ENCODE peak calls at places on chromosome 20, in nine cellular contexts. O is KG1; A is activated gamma-delta T cell treated with anti-CD3 and anti-CD28 coated beads, Interleukin-2, amount 50 U/mL, for 16 hours; D is RKO; P is NCI-H1092 treated with DMSO at 0.1 percent for 48 hours; L is CD4-positive, CD25-positive, alpha-beta regulatory T cell; M is EL; H is NCI-H1105; C is GM23248. W is an unnamed sample.

GRCh38 chr20:47995661-47996060 is 210.4 kb upstream of the SULF2 start:
- DNase-seq in O (no peak), C (no peak), L (no peak), H (no peak), A (no peak), P (no peak), M (no peak), D (no peak), W (no peak)

GRCh38 chr20:13507646-13508045 is 131.1 kb downstream of the TASP1 start:
- DNase-seq in M (no peak), D (no peak), C (no peak), H (no peak), P (no peak), L (no peak), O (no peak), A (no peak), W (no peak)

GRCh38 chr20:50625986-50626677 is 65.2 kb downstream of the RIPOR3 start:
- DNase-seq in O (no peak), C (peak; percentile 56), D (no peak), M (peak; percentile 55), A (no peak), P (peak; percentile 29), L (no peak), H (no peak), W (peak; percentile 52)

GRCh38 chr20:13312300-13312699 is 91.2 kb downstream of the ISM1 start:
- DNase-seq in D (peak; percentile 22), M (no peak), C (peak; percentile 38), L (no peak), A (no peak), O (no peak), P (no peak), H (no peak), W (no peak)

GRCh38 chr20:16407251-16408067 is 165.8 kb downstream of the KIF16B start:
- DNase-seq in A (no peak), M (peak; percentile 2), L (no peak), P (no peak), O (no peak), D (no peak), H (no peak), C (no peak), W (peak; percentile 14)

GRCh38 chr20:50496773-50497375 is 13.3 kb upstream of the PTPN1 start:
- DNase-seq in L (no peak), P (no peak), A (no peak), D (no peak), H (no peak), O (no peak), M (peak; percentile 75), C (peak; percentile 36), W (peak; percentile 68)

GRCh38 chr20:4661191-4661590 is 60.5 kb upstream of the PRND start:
- DNase-seq in D (no peak), L (peak; percentile 61), M (no peak), A (peak; percentile 12), P (no peak), C (no peak), H (no peak), O (no peak), W (no peak)

GRCh38 chr20:59783020-59784010 is 150.1 kb downstream of the SYCP2 start:
- DNase-seq in M (peak; percentile 40), L (no peak), A (no peak), D (peak; percentile 56), C (peak; percentile 56), P (peak; percentile 43), O (no peak), H (peak; percentile 68), W (peak; percentile 49)

GRCh38 chr20:57040924-57041323 is 225.5 kb downstream of the BMP7 start:
- DNase-seq in C (peak; percentile 82), D (no peak), L (no peak), P (no peak), O (no peak), M (peak; percentile 74), A (no peak), H (no peak), W (peak; percentile 72)

GRCh38 chr20:54061106-54061881 is 9.1 kb downstream of the BCAS1 start:
- DNase-seq in O (no peak), A (no peak), H (no peak), M (no peak), D (peak; percentile 15), L (no peak), C (peak; percentile 87), P (no peak), W (peak; percentile 31)

GRCh38 chr20:24560571-24561485 is 91.4 kb downstream of the SYNDIG1 start:
- DNase-seq in L (no peak), P (no peak), D (no peak), M (no peak), O (no peak), H (no peak), C (no peak), A (no peak), W (no peak)

GRCh38 chr20:60754866-60755265 is 497.2 kb upstream of the CDH4 start:
- DNase-seq in D (no peak), C (no peak), M (no peak), L (no peak), H (no peak), A (no peak), P (no peak), O (no peak), W (no peak)

GRCh38 chr20:48564997-48565396 is 262.8 kb downstream of the PREX1 start:
- DNase-seq in L (no peak), C (no peak), H (no peak), A (no peak), M (no peak), O (no peak), P (no peak), D (no peak), W (no peak)

GRCh38 chr20:55253765-55254164 is 751.6 kb downstream of the CBLN4 start:
- DNase-seq in P (no peak), M (no peak), A (no peak), D (no peak), O (no peak), H (no peak), C (no peak), L (no peak), W (no peak)

GRCh38 chr20:20435453-20435852 is 67.5 kb downstream of the INSM1 start:
- DNase-seq in A (no peak), H (no peak), L (no peak), P (peak; percentile 15), O (no peak), M (no peak), D (no peak), C (no peak), W (no peak)

GRCh38 chr20:41887500-41887899 is 269.3 kb upstream of the CHD6 start:
- DNase-seq in L (no peak), M (no peak), A (no peak), C (no peak), H (no peak), D (no peak), P (no peak), O (no peak), W (no peak)

GRCh38 chr20:46070215-46070910 is 19.4 kb downstream of the NCOA5 start:
- DNase-seq in H (no peak), L (no peak), A (no peak), C (peak; percentile 69), D (no peak), M (peak; percentile 78), P (no peak), O (no peak), W (peak; percentile 82)

GRCh38 chr20:59770270-59770669 is 163.2 kb downstream of the SYCP2 start:
- DNase-seq in L (no peak), M (no peak), H (no peak), D (no peak), A (no peak), P (no peak), O (no peak), C (no peak), W (no peak)

GRCh38 chr20:53100476-53100911 is 128.3 kb downstream of the TSHZ2 start:
- DNase-seq in D (no peak), O (no peak), H (peak; percentile 55), L (no peak), C (peak; percentile 50), P (no peak), A (no peak), M (no peak), W (no peak)

GRCh38 chr20:8837396-8837795 is 231.5 kb upstream of the PLCB4 start:
- DNase-seq in M (peak; percentile 87), C (peak; percentile 86), L (no peak), O (no peak), P (no peak), D (no peak), A (no peak), H (no peak), W (peak; percentile 96)

GRCh38 chr20:37911838-37912273 is 8.9 kb downstream of the VSTM2L start:
- DNase-seq in C (peak; percentile 79), P (peak; percentile 31), H (peak; percentile 21), L (no peak), O (no peak), M (peak; percentile 68), D (no peak), A (no peak), W (peak; percentile 69)

GRCh38 chr20:47749367-47749766 is 35.9 kb downstream of the SULF2 start:
- DNase-seq in O (no peak), D (no peak), H (no peak), C (no peak), A (no peak), L (no peak), M (no peak), P (peak; percentile 53), W (no peak)